ENCODE peak calls at places on chromosomes 12 and 14, in nine cellular contexts. One of them, this sample, is unnamed.

GRCh38 chr12:108166505-108166904 is 37.4 kb downstream of the WSCD2 start:
- DNase-seq in naive thymus-derived CD8-positive, alpha-beta T cell: no peak
- DNase-seq in LoVo: no peak
- DNase-seq in prostate gland: no peak
- DNase-seq in PC-9: no peak
- DNase-seq in heart left ventricle: no peak
- DNase-seq in stimulated activated CD4-positive, alpha-beta T cell treated with anti-CD3 and anti-CD28 coated beads, Interleukin-15, amount 100 ng/mL, for 24 hours: no peak
- DNase-seq in kidney tubule cell: no peak
- DNase-seq in GDM1: no peak
- DNase-seq in this sample: no peak

GRCh38 chr12:1605129-1606020 is 11.0 kb upstream of the FBXL14 start:
- DNase-seq in prostate gland: peak
- DNase-seq in GDM1: peak
- DNase-seq in heart left ventricle: peak
- DNase-seq in stimulated activated CD4-positive, alpha-beta T cell treated with anti-CD3 and anti-CD28 coated beads, Interleukin-15, amount 100 ng/mL, for 24 hours: peak
- DNase-seq in LoVo: peak
- DNase-seq in PC-9: peak
- DNase-seq in naive thymus-derived CD8-positive, alpha-beta T cell: peak
- DNase-seq in kidney tubule cell: peak
- DNase-seq in this sample: peak

GRCh38 chr12:124523071-124523470 is 44.3 kb downstream of the NCOR2 start:
- DNase-seq in GDM1: no peak
- DNase-seq in prostate gland: no peak
- DNase-seq in PC-9: no peak
- DNase-seq in naive thymus-derived CD8-positive, alpha-beta T cell: no peak
- DNase-seq in heart left ventricle: peak
- DNase-seq in LoVo: no peak
- DNase-seq in kidney tubule cell: no peak
- DNase-seq in stimulated activated CD4-positive, alpha-beta T cell treated with anti-CD3 and anti-CD28 coated beads, Interleukin-15, amount 100 ng/mL, for 24 hours: no peak
- DNase-seq in this sample: no peak

GRCh38 chr14:65357091-65357490 is 55.4 kb upstream of the FUT8 start:
- DNase-seq in PC-9: peak
- DNase-seq in naive thymus-derived CD8-positive, alpha-beta T cell: no peak
- DNase-seq in stimulated activated CD4-positive, alpha-beta T cell treated with anti-CD3 and anti-CD28 coated beads, Interleukin-15, amount 100 ng/mL, for 24 hours: no peak
- DNase-seq in kidney tubule cell: no peak
- DNase-seq in heart left ventricle: peak
- DNase-seq in LoVo: peak
- DNase-seq in GDM1: no peak
- DNase-seq in prostate gland: no peak
- DNase-seq in this sample: no peak

GRCh38 chr12:21774358-21775129 is at the start of gene KCNJ8:
- DNase-seq in stimulated activated CD4-positive, alpha-beta T cell treated with anti-CD3 and anti-CD28 coated beads, Interleukin-15, amount 100 ng/mL, for 24 hours: peak
- DNase-seq in PC-9: no peak
- DNase-seq in naive thymus-derived CD8-positive, alpha-beta T cell: peak
- DNase-seq in GDM1: no peak
- DNase-seq in prostate gland: peak
- DNase-seq in heart left ventricle: peak
- DNase-seq in LoVo: peak
- DNase-seq in kidney tubule cell: peak
- DNase-seq in this sample: peak

GRCh38 chr12:100156731-100157426 is 14.2 kb upstream of the BLTP3B start:
- DNase-seq in prostate gland: no peak
- DNase-seq in stimulated activated CD4-positive, alpha-beta T cell treated with anti-CD3 and anti-CD28 coated beads, Interleukin-15, amount 100 ng/mL, for 24 hours: no peak
- DNase-seq in heart left ventricle: no peak
- DNase-seq in LoVo: no peak
- DNase-seq in PC-9: no peak
- DNase-seq in naive thymus-derived CD8-positive, alpha-beta T cell: no peak
- DNase-seq in GDM1: no peak
- DNase-seq in kidney tubule cell: no peak
- DNase-seq in this sample: no peak

GRCh38 chr12:76883826-76884225 is 5.0 kb upstream of the CSRP2 start:
- DNase-seq in LoVo: no peak
- DNase-seq in stimulated activated CD4-positive, alpha-beta T cell treated with anti-CD3 and anti-CD28 coated beads, Interleukin-15, amount 100 ng/mL, for 24 hours: no peak
- DNase-seq in naive thymus-derived CD8-positive, alpha-beta T cell: no peak
- DNase-seq in GDM1: no peak
- DNase-seq in prostate gland: no peak
- DNase-seq in heart left ventricle: peak
- DNase-seq in PC-9: no peak
- DNase-seq in kidney tubule cell: peak
- DNase-seq in this sample: no peak

GRCh38 chr14:21711360-21711961 is 37.8 kb upstream of the OR4E1 start:
- DNase-seq in GDM1: no peak
- DNase-seq in naive thymus-derived CD8-positive, alpha-beta T cell: peak
- DNase-seq in stimulated activated CD4-positive, alpha-beta T cell treated with anti-CD3 and anti-CD28 coated beads, Interleukin-15, amount 100 ng/mL, for 24 hours: peak
- DNase-seq in kidney tubule cell: peak
- DNase-seq in LoVo: peak
- DNase-seq in PC-9: peak
- DNase-seq in heart left ventricle: no peak
- DNase-seq in prostate gland: peak
- DNase-seq in this sample: peak

GRCh38 chr14:104136472-104137296 is 1.7 kb upstream of the KIF26A start:
- DNase-seq in stimulated activated CD4-positive, alpha-beta T cell treated with anti-CD3 and anti-CD28 coated beads, Interleukin-15, amount 100 ng/mL, for 24 hours: peak
- DNase-seq in PC-9: no peak
- DNase-seq in heart left ventricle: peak
- DNase-seq in LoVo: no peak
- DNase-seq in naive thymus-derived CD8-positive, alpha-beta T cell: no peak
- DNase-seq in GDM1: no peak
- DNase-seq in kidney tubule cell: no peak
- DNase-seq in prostate gland: no peak
- DNase-seq in this sample: no peak

GRCh38 chr12:6843118-6843902 is 2.6 kb downstream of the GNB3 start:
- DNase-seq in heart left ventricle: no peak
- DNase-seq in kidney tubule cell: no peak
- DNase-seq in PC-9: peak
- DNase-seq in prostate gland: no peak
- DNase-seq in stimulated activated CD4-positive, alpha-beta T cell treated with anti-CD3 and anti-CD28 coated beads, Interleukin-15, amount 100 ng/mL, for 24 hours: no peak
- DNase-seq in GDM1: no peak
- DNase-seq in LoVo: no peak
- DNase-seq in naive thymus-derived CD8-positive, alpha-beta T cell: no peak
- DNase-seq in this sample: no peak

This sample was measured in ACHN.